ENCODE peak calls at places on chromosomes 5 and 9, in five cellular contexts. U is vagina, Y is tibial artery, M is kidney, S is thyroid gland. X is an unnamed sample.

GRCh38 chr5:132238169-132238744 is 10.6 kb upstream of the P4HA2 start:
- DNase-seq in U (no peak), Y (peak), M (no peak), S (peak), X (peak)

GRCh38 chr5:77851229-77852067 is 75.3 kb upstream of the TBCA start:
- DNase-seq in U (no peak), Y (no peak), M (peak), S (peak), X (peak)

GRCh38 chr5:116452774-116453368 is 121.8 kb downstream of the SEMA6A start:
- DNase-seq in U (no peak), Y (no peak), M (no peak), S (no peak), X (no peak)

GRCh38 chr5:139642891-139643871 is 5.0 kb upstream of the CXXC5 start:
- DNase-seq in U (no peak), Y (peak), M (peak), S (peak), X (no peak)

GRCh38 chr5:54492196-54492595 is 25.4 kb upstream of the SNX18 start:
- DNase-seq in U (no peak), Y (no peak), M (no peak), S (no peak), X (no peak)

GRCh38 chr5:147225938-147226337 is 8.9 kb upstream of the STK32A start:
- DNase-seq in U (no peak), Y (no peak), M (no peak), S (no peak), X (no peak)

GRCh38 chr5:80871541-80871961 is 88.6 kb upstream of the RASGRF2 start:
- DNase-seq in U (no peak), Y (no peak), M (no peak), S (no peak), X (peak)

GRCh38 chr5:40594811-40595210 is 84.9 kb upstream of the PTGER4 start:
- DNase-seq in U (no peak), Y (no peak), M (no peak), S (no peak), X (no peak)

GRCh38 chr9:117825609-117826347 is 121.6 kb downstream of the TLR4 start:
- DNase-seq in U (no peak), Y (no peak), M (no peak), S (no peak), X (no peak)

GRCh38 chr9:18896531-18897179 is 136.4 kb downstream of the SAXO1 start:
- DNase-seq in U (no peak), Y (no peak), M (no peak), S (no peak), X (no peak)

GRCh38 chr9:127444921-127445850 is 6.0 kb downstream of the RPL12 start:
- DNase-seq in U (no peak), Y (no peak), M (peak), S (no peak), X (no peak)

GRCh38 chr9:96875460-96876142 is 21.3 kb upstream of the ZNF782 start:
- DNase-seq in U (no peak), Y (no peak), M (peak), S (peak), X (peak)

GRCh38 chr5:109411175-109411514 is 1.4 kb upstream of the PJA2 start:
- DNase-seq in U (no peak), Y (no peak), M (no peak), S (no peak), X (no peak)

GRCh38 chr5:116394186-116394867 is 180.3 kb downstream of the SEMA6A start:
- DNase-seq in U (no peak), Y (no peak), M (no peak), S (no peak), X (no peak)

GRCh38 chr5:55771175-55771655 is 33.4 kb downstream of the DDX4 start:
- DNase-seq in U (no peak), Y (no peak), M (no peak), S (no peak), X (no peak)

GRCh38 chr9:83062653-83063527 is at the start of gene RASEF:
- DNase-seq in U (no peak), Y (no peak), M (peak), S (peak), X (peak)

GRCh38 chr9:109498195-109499060 is at the start of gene PTPN3:
- DNase-seq in U (no peak), Y (no peak), M (peak), S (peak), X (peak)

GRCh38 chr5:151581841-151582583 is 9.1 kb downstream of the FAT2 start:
- DNase-seq in U (no peak), Y (no peak), M (no peak), S (no peak), X (peak)

GRCh38 chr5:149471406-149472183 is 79.6 kb downstream of the CSNK1A1 start:
- DNase-seq in U (no peak), Y (no peak), M (no peak), S (no peak), X (peak)

GRCh38 chr5:113450366-113451328 is 15.9 kb upstream of the TSSK1B start:
- DNase-seq in U (no peak), Y (no peak), M (no peak), S (no peak), X (no peak)

GRCh38 chr9:89797970-89798369 is 193.2 kb downstream of the GADD45G start:
- DNase-seq in U (no peak), Y (no peak), M (no peak), S (no peak), X (no peak)

GRCh38 chr9:126390923-126391322 is 64.3 kb downstream of the MVB12B start:
- DNase-seq in U (no peak), Y (no peak), M (no peak), S (no peak), X (no peak)

GRCh38 chr5:149423287-149424268 is 44.5 kb upstream of the IL17B start:
- DNase-seq in U (no peak), Y (no peak), M (peak), S (no peak), X (no peak)

GRCh38 chr9:137167752-137168574 is 1.9 kb downstream of the LRRC26 start:
- DNase-seq in U (no peak), Y (no peak), M (no peak), S (no peak), X (no peak)

GRCh38 chr5:85533324-85533723 is 1084.4 kb upstream of the COX7C start:
- DNase-seq in U (no peak), Y (no peak), M (no peak), S (no peak), X (no peak)

GRCh38 chr5:54595724-54596123 is 78.2 kb downstream of the SNX18 start:
- DNase-seq in U (no peak), Y (no peak), M (no peak), S (no peak), X (no peak)

GRCh38 chr5:159181152-159181551 is 28.2 kb downstream of the RNF145 start:
- DNase-seq in U (no peak), Y (no peak), M (no peak), S (no peak), X (no peak)

GRCh38 chr5:123178693-123179092 is 89.7 kb downstream of the PRDM6 start:
- DNase-seq in U (no peak), Y (no peak), M (no peak), S (no peak), X (no peak)

GRCh38 chr9:36204906-36205547 is 14.3 kb downstream of the CLTA start:
- DNase-seq in U (no peak), Y (no peak), M (no peak), S (no peak), X (no peak)

GRCh38 chr5:107517185-107517868 is 153.4 kb downstream of the EFNA5 start:
- DNase-seq in U (no peak), Y (no peak), M (no peak), S (no peak), X (no peak)

GRCh38 chr9:80874276-80874675 is 815.1 kb downstream of the TLE1 start:
- DNase-seq in U (no peak), Y (no peak), M (no peak), S (no peak), X (peak)

GRCh38 chr9:123131258-123131657 is 97.8 kb downstream of the GPR21 start:
- DNase-seq in U (no peak), Y (no peak), M (no peak), S (no peak), X (no peak)

GRCh38 chr5:72661405-72661804 is 154.2 kb upstream of the ZNF366 start:
- DNase-seq in U (no peak), Y (no peak), M (no peak), S (no peak), X (no peak)

GRCh38 chr9:107176701-107177100 is 106.4 kb upstream of the RAD23B start:
- DNase-seq in U (no peak), Y (peak), M (no peak), S (no peak), X (no peak)

GRCh38 chr5:170633235-170634041 is 129.6 kb downstream of the KCNIP1 start:
- DNase-seq in U (no peak), Y (peak), M (no peak), S (peak), X (peak)

GRCh38 chr5:5572983-5573797 is 150.7 kb downstream of the ICE1 start:
- DNase-seq in U (no peak), Y (no peak), M (peak), S (peak), X (no peak)

GRCh38 chr9:123686849-123687233 is 243.1 kb downstream of the DENND1A start:
- DNase-seq in U (no peak), Y (no peak), M (no peak), S (no peak), X (no peak)

GRCh38 chr9:35758475-35759050 is 4.5 kb upstream of the MSMP start:
- DNase-seq in U (no peak), Y (no peak), M (no peak), S (peak), X (no peak)

GRCh38 chr5:138438724-138439536 is at the start of gene REEP2:
- DNase-seq in U (no peak), Y (no peak), M (no peak), S (peak), X (peak)
- TF ChIP-seq CTCF in U (no peak), Y (no peak), M (no peak), S (no peak), X (no peak)

DNA sequence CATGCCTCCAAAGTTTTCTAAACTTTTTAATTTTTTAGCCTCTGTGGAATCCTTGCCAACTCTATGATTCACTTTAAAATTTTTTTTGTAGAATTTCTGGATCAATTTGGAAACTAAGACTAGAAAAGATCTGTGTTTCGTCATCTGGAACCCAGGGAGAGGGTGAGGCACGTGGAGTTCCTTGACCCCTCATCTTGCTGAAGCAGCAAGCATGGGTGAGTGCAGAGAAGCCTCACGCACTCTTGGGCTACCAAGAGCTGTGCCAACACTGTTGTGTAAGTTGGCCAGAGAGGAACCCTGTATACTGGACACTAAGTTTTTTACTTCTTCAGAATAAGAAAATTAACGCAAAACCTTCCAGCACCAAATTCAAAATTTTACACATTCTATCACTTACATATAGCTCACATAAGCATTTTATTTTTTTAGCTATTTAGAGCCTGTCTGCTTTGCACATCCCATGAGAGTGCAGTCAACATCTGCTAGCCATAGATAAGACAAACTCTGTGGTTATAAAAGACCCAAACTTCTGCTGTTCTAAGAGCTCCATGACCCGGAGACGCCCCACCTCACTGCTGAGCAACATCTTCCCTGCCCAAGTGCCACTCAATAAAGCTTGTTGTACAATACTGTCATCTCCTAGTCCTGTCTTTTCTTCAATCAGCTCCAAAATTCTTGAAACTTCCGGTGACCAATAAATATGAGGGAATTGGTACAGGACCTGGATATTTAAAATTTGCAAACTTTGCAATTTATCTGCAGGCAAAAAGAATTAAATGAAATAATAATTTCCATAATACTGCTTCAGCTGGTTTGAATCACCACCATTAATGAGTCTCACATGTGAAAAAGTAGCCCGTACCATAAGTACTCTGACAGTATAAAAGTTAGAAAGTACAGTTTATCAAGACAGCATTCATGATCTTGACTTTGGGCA is 69.7 kb upstream of the ADCY2 start:
- DNase-seq in U (no peak), Y (peak), M (no peak), S (no peak), X (no peak)
- H3K27ac ChIP-seq in U (no peak), Y (no peak), M (no peak), S (no peak), X (no peak)

GRCh38 chr9:129177443-129177790 is 644 bp downstream of the IER5L start:
- DNase-seq in U (no peak), Y (no peak), M (no peak), S (peak), X (peak)

GRCh38 chr9:129174724-129175514 is 3.1 kb downstream of the IER5L start:
- DNase-seq in U (no peak), Y (peak), M (peak), S (peak), X (peak)

GRCh38 chr9:129176786-129177442 is 1.1 kb downstream of the IER5L start:
- DNase-seq in U (no peak), Y (peak), M (peak), S (peak), X (peak)

GRCh38 chr9:129175515-129175824 is 2.6 kb downstream of the IER5L start:
- DNase-seq in U (no peak), Y (no peak), M (no peak), S (no peak), X (no peak)

DNA sequence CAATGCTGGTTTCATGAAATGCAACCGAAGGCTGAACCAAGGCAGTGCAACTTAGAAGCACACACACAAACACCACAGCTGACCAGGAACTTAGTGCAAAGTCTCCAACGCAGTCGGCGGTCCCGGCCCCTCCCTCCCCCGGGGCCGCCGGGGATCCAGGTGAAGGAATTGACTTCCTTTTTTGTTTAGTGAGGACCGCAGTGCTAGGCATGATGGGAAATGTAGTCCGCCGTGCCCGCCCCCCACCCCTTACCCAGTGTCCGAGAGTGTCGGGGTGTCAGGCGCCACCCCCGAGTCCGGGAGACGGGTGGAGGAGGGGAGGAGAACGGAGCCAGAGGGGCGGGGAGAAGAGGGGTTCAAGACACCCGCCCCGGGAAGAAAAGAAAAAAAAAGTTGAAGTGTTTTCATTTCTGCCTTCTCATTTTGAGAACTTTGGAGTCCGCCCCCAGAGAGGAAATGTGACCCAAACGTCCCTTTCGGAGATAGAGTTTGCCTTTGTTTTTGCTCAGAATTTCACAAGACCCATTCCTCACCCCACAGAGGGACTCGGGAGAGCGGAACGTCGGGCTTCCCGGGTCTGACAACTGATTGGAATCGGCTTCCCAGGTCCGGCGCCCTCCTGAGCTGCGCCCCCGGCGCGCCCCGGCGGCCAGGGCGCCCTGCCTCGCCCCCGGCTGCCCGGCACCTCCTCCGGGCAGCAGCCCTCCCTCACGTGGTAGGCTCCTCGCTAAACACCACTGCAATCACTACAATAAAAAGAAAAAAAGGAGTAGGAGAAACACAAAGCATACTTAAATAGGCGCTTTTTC is 2.0 kb downstream of the IER5L start:
- DNase-seq in U (no peak), Y (peak), M (peak), S (peak), X (peak)
- TF ChIP-seq CTCF in U (no peak), Y (no peak), M (peak), S (no peak), X (no peak)

DNA sequence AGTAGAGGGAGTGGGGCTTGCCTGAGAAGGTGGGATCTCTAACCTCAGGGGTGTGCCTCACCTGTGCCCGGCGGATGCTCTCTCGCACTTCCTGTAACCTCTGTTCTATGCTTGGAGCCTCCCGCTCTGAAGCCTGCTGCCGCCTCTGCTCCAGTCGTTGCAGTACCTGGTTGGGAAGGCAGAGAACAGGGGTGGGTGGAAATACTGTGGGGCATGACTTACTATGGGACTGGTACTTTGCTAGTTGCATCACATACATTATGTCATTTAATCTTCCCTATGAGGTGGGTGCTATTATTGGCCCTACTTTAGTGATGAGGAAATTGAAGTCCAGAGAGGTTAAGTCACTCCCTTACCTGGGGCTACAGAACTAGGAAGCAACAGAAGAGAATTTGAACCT is 5.2 kb downstream of the FCHSD1 start:
- DNase-seq in U (no peak), Y (no peak), M (no peak), S (no peak), X (peak)
- H3K27ac ChIP-seq in U (no peak), Y (no peak), M (no peak), S (no peak), X (no peak)

GRCh38 chr5:100693481-100693880 is 158.3 kb downstream of the FAM174A start:
- DNase-seq in U (no peak), Y (no peak), M (no peak), S (no peak), X (no peak)

GRCh38 chr5:100694100-100694499 is 158.9 kb downstream of the FAM174A start:
- DNase-seq in U (no peak), Y (no peak), M (no peak), S (no peak), X (no peak)

GRCh38 chr5:100697970-100698369 is 162.8 kb downstream of the FAM174A start:
- DNase-seq in U (no peak), Y (no peak), M (no peak), S (no peak), X (no peak)
- TF ChIP-seq CTCF in U (no peak), Y (no peak), M (no peak), S (no peak), X (no peak)